ENCODE peak calls at places on chromosome 21, in nine cellular contexts. One of them, this sample, is unnamed.
A peak's percentile ranks its signal among the peaks of the same experiment; 100 is the strongest.

GRCh38 chr21:41879190-41879998 is at the start of gene PRDM15:
- DNase-seq in stimulated activated CD8-positive, alpha-beta memory T cell treated with anti-CD3 and anti-CD28 coated beads, Interleukin-2, amount 100 ng/mL, for 1 hour: peak; percentile 65
- DNase-seq in sigmoid colon: peak; percentile 91
- DNase-seq in neuronal stem cell: peak; percentile 72
- DNase-seq in NCI-H1105: peak; percentile 70
- DNase-seq in nephron progenitor cell: peak; percentile 89
- DNase-seq in AG08395: peak; percentile 85
- DNase-seq in erythroblast: peak; percentile 89
- DNase-seq in fibroblast of the aortic adventitia: peak; percentile 83
- DNase-seq in this sample: peak; percentile 49

GRCh38 chr21:45517249-45518065 is 24.8 kb downstream of the SLC19A1 start:
- DNase-seq in stimulated activated CD8-positive, alpha-beta memory T cell treated with anti-CD3 and anti-CD28 coated beads, Interleukin-2, amount 100 ng/mL, for 1 hour: no peak
- DNase-seq in sigmoid colon: peak; percentile 55
- DNase-seq in neuronal stem cell: no peak
- DNase-seq in NCI-H1105: no peak
- DNase-seq in nephron progenitor cell: no peak
- DNase-seq in AG08395: no peak
- DNase-seq in erythroblast: no peak
- DNase-seq in fibroblast of the aortic adventitia: no peak
- DNase-seq in this sample: no peak

GRCh38 chr21:36478941-36479340 is 981 bp downstream of the CLDN14 start:
- DNase-seq in stimulated activated CD8-positive, alpha-beta memory T cell treated with anti-CD3 and anti-CD28 coated beads, Interleukin-2, amount 100 ng/mL, for 1 hour: no peak
- DNase-seq in sigmoid colon: no peak
- DNase-seq in neuronal stem cell: no peak
- DNase-seq in NCI-H1105: no peak
- DNase-seq in nephron progenitor cell: peak; percentile 23
- DNase-seq in AG08395: no peak
- DNase-seq in erythroblast: no peak
- DNase-seq in fibroblast of the aortic adventitia: no peak
- DNase-seq in this sample: no peak

GRCh38 chr21:39666681-39667315 is 54.1 kb downstream of the B3GALT5 start:
- DNase-seq in stimulated activated CD8-positive, alpha-beta memory T cell treated with anti-CD3 and anti-CD28 coated beads, Interleukin-2, amount 100 ng/mL, for 1 hour: no peak
- DNase-seq in sigmoid colon: no peak
- DNase-seq in neuronal stem cell: no peak
- DNase-seq in NCI-H1105: no peak
- DNase-seq in nephron progenitor cell: no peak
- DNase-seq in AG08395: no peak
- DNase-seq in erythroblast: no peak
- DNase-seq in fibroblast of the aortic adventitia: no peak
- DNase-seq in this sample: no peak

GRCh38 chr21:16800536-16800935 is 712.3 kb upstream of the CXADR start:
- DNase-seq in stimulated activated CD8-positive, alpha-beta memory T cell treated with anti-CD3 and anti-CD28 coated beads, Interleukin-2, amount 100 ng/mL, for 1 hour: no peak
- DNase-seq in sigmoid colon: no peak
- DNase-seq in neuronal stem cell: no peak
- DNase-seq in NCI-H1105: no peak
- DNase-seq in nephron progenitor cell: no peak
- DNase-seq in AG08395: no peak
- DNase-seq in erythroblast: no peak
- DNase-seq in fibroblast of the aortic adventitia: no peak
- DNase-seq in this sample: no peak

GRCh38 chr21:45833437-45833836 is 148.1 kb upstream of the COL6A1 start:
- DNase-seq in stimulated activated CD8-positive, alpha-beta memory T cell treated with anti-CD3 and anti-CD28 coated beads, Interleukin-2, amount 100 ng/mL, for 1 hour: no peak
- DNase-seq in sigmoid colon: no peak
- DNase-seq in neuronal stem cell: no peak
- DNase-seq in NCI-H1105: no peak
- DNase-seq in nephron progenitor cell: no peak
- DNase-seq in AG08395: no peak
- DNase-seq in erythroblast: no peak
- DNase-seq in fibroblast of the aortic adventitia: no peak
- DNase-seq in this sample: no peak

GRCh38 chr21:37168666-37169065 is 95.6 kb downstream of the TTC3 start:
- DNase-seq in stimulated activated CD8-positive, alpha-beta memory T cell treated with anti-CD3 and anti-CD28 coated beads, Interleukin-2, amount 100 ng/mL, for 1 hour: no peak
- DNase-seq in sigmoid colon: no peak
- DNase-seq in neuronal stem cell: no peak
- DNase-seq in NCI-H1105: no peak
- DNase-seq in nephron progenitor cell: no peak
- DNase-seq in AG08395: no peak
- DNase-seq in erythroblast: no peak
- DNase-seq in fibroblast of the aortic adventitia: peak; percentile 4
- DNase-seq in this sample: no peak

GRCh38 chr21:45972353-45972715 is 9.2 kb upstream of the COL6A1 start:
- DNase-seq in stimulated activated CD8-positive, alpha-beta memory T cell treated with anti-CD3 and anti-CD28 coated beads, Interleukin-2, amount 100 ng/mL, for 1 hour: no peak
- DNase-seq in sigmoid colon: peak; percentile 83
- DNase-seq in neuronal stem cell: no peak
- DNase-seq in NCI-H1105: no peak
- DNase-seq in nephron progenitor cell: peak; percentile 37
- DNase-seq in AG08395: no peak
- DNase-seq in erythroblast: no peak
- DNase-seq in fibroblast of the aortic adventitia: no peak
- DNase-seq in this sample: no peak

GRCh38 chr21:37593740-37594471 is 227.3 kb downstream of the DYRK1A start:
- DNase-seq in stimulated activated CD8-positive, alpha-beta memory T cell treated with anti-CD3 and anti-CD28 coated beads, Interleukin-2, amount 100 ng/mL, for 1 hour: no peak
- DNase-seq in sigmoid colon: no peak
- DNase-seq in neuronal stem cell: no peak
- DNase-seq in NCI-H1105: no peak
- DNase-seq in nephron progenitor cell: no peak
- DNase-seq in AG08395: no peak
- DNase-seq in erythroblast: no peak
- DNase-seq in fibroblast of the aortic adventitia: no peak
- DNase-seq in this sample: no peak

GRCh38 chr21:29888437-29888836 is 51.4 kb downstream of the GRIK1 start:
- DNase-seq in stimulated activated CD8-positive, alpha-beta memory T cell treated with anti-CD3 and anti-CD28 coated beads, Interleukin-2, amount 100 ng/mL, for 1 hour: no peak
- DNase-seq in sigmoid colon: no peak
- DNase-seq in neuronal stem cell: no peak
- DNase-seq in NCI-H1105: no peak
- DNase-seq in nephron progenitor cell: no peak
- DNase-seq in AG08395: no peak
- DNase-seq in erythroblast: no peak
- DNase-seq in fibroblast of the aortic adventitia: no peak
- DNase-seq in this sample: no peak

GRCh38 chr21:39387461-39388037 is 38.7 kb upstream of the HMGN1 start:
- DNase-seq in stimulated activated CD8-positive, alpha-beta memory T cell treated with anti-CD3 and anti-CD28 coated beads, Interleukin-2, amount 100 ng/mL, for 1 hour: peak; percentile 77
- DNase-seq in sigmoid colon: peak; percentile 95
- DNase-seq in neuronal stem cell: peak; percentile 92
- DNase-seq in NCI-H1105: peak; percentile 92
- DNase-seq in nephron progenitor cell: peak; percentile 97
- DNase-seq in AG08395: peak; percentile 98
- DNase-seq in erythroblast: peak; percentile 93
- DNase-seq in fibroblast of the aortic adventitia: peak; percentile 85
- DNase-seq in this sample: peak; percentile 94

GRCh38 chr21:36450511-36450910 is 29.4 kb downstream of the CLDN14 start:
- DNase-seq in stimulated activated CD8-positive, alpha-beta memory T cell treated with anti-CD3 and anti-CD28 coated beads, Interleukin-2, amount 100 ng/mL, for 1 hour: no peak
- DNase-seq in sigmoid colon: no peak
- DNase-seq in neuronal stem cell: no peak
- DNase-seq in NCI-H1105: no peak
- DNase-seq in nephron progenitor cell: no peak
- DNase-seq in AG08395: no peak
- DNase-seq in erythroblast: no peak
- DNase-seq in fibroblast of the aortic adventitia: peak; percentile 76
- DNase-seq in this sample: no peak